ENCODE peak calls at places on chromosomes 11 and 22, in five cellular contexts. R is coronary artery, O is psoas muscle, N is endothelial cell, F is fibroblast of mammary gland. H is an unnamed sample.

GRCh38 chr11:72378704-72379383 is 55.5 kb downstream of the CLPB start:
- DNase-seq in F (peak), N (no peak), O (peak), R (no peak), H (peak)

GRCh38 chr22:37599161-37599560 is 9.5 kb upstream of the GGA1 start:
- DNase-seq in F (no peak), R (no peak), O (no peak), N (no peak), H (peak)

GRCh38 chr22:50306753-50307749 is at the start of gene PLXNB2:
- DNase-seq in R (no peak), O (peak), N (peak), F (peak), H (peak)

GRCh38 chr11:128904872-128905344 is 13.8 kb downstream of the KCNJ5 start:
- DNase-seq in O (peak), N (no peak), R (no peak), F (no peak), H (peak)

GRCh38 chr22:50173221-50173982 is 2.9 kb downstream of the PANX2 start:
- DNase-seq in F (no peak), R (no peak), O (peak), N (no peak), H (peak)

GRCh38 chr11:95089620-95090542 is at the start of gene ENDOD1:
- DNase-seq in F (peak), O (peak), R (peak), N (peak), H (peak)

GRCh38 chr11:33471541-33471940 is 214.4 kb downstream of the HIPK3 start:
- DNase-seq in R (no peak), O (no peak), F (no peak), N (no peak), H (no peak)

GRCh38 chr11:113690619-113691569 is 15.2 kb downstream of the TMPRSS5 start:
- DNase-seq in O (peak), R (no peak), F (peak), N (peak), H (peak)

GRCh38 chr11:74929431-74930363 is 19.2 kb downstream of the XRRA1 start:
- DNase-seq in R (no peak), F (peak), O (peak), N (peak), H (peak)

GRCh38 chr11:27370374-27370773 is 7.4 kb upstream of the CCDC34 start:
- DNase-seq in O (no peak), R (no peak), F (no peak), N (no peak), H (no peak)

GRCh38 chr11:9277176-9277575 is 12.0 kb upstream of the DENND5A start:
- DNase-seq in N (no peak), O (no peak), R (no peak), F (no peak), H (no peak)

GRCh38 chr11:125070699-125071254 is 7.7 kb downstream of the SLC37A2 start:
- DNase-seq in O (peak), R (peak), F (peak), N (no peak), H (peak)

GRCh38 chr22:49764151-49764581 is 63.5 kb downstream of the BRD1 start:
- DNase-seq in N (no peak), F (peak), O (peak), R (peak), H (peak)

GRCh38 chr22:27748355-27749168 is 53.0 kb downstream of the MN1 start:
- DNase-seq in O (no peak), N (no peak), F (peak), R (no peak), H (peak)

GRCh38 chr22:23187871-23188700 is 7.8 kb downstream of the BCR start:
- DNase-seq in N (no peak), F (peak), O (no peak), R (no peak), H (peak)

GRCh38 chr11:131823772-131824171 is 453.4 kb downstream of the NTM start:
- DNase-seq in O (no peak), N (no peak), F (no peak), R (no peak), H (no peak)

GRCh38 chr11:288328-289144 is at the start of gene PGGHG:
- DNase-seq in R (peak), O (peak), N (peak), F (no peak), H (peak)

GRCh38 chr11:128595775-128596174 is 8.4 kb upstream of the ETS1 start:
- DNase-seq in O (no peak), F (no peak), N (no peak), R (no peak), H (no peak)

GRCh38 chr11:26805001-26805400 is 83.1 kb upstream of the SLC5A12 start:
- DNase-seq in F (no peak), N (no peak), R (no peak), O (no peak), H (no peak)

GRCh38 chr11:115222218-115222862 is 281.9 kb downstream of the CADM1 start:
- DNase-seq in R (no peak), N (no peak), O (no peak), F (peak), H (peak)

GRCh38 chr11:34481307-34481706 is 32.3 kb downstream of the ELF5 start:
- DNase-seq in N (no peak), R (no peak), F (no peak), O (no peak), H (no peak)

GRCh38 chr11:22521226-22521625 is 104.4 kb downstream of the FANCF start:
- DNase-seq in N (no peak), O (no peak), F (peak), R (no peak), H (no peak)

GRCh38 chr11:12693485-12694181 is 19.4 kb downstream of the TEAD1 start:
- DNase-seq in F (peak), O (peak), N (peak), R (peak), H (peak)

GRCh38 chr22:22427542-22428065 is 80.9 kb downstream of the ZNF280B start:
- DNase-seq in O (no peak), N (no peak), R (no peak), F (no peak), H (no peak)

GRCh38 chr22:23278883-23279675 is 98.8 kb downstream of the BCR start:
- DNase-seq in O (no peak), F (peak), N (no peak), R (no peak), H (no peak)

GRCh38 chr11:119970566-119970965 is 167.3 kb downstream of the TRIM29 start:
- DNase-seq in R (no peak), N (no peak), F (no peak), O (no peak), H (peak)

GRCh38 chr11:78929906-78930220 is 355.2 kb upstream of the NARS2 start:
- DNase-seq in F (no peak), N (no peak), R (no peak), O (no peak), H (no peak)

GRCh38 chr11:77346906-77347603 is 45.6 kb upstream of the GDPD4 start:
- DNase-seq in R (no peak), O (no peak), F (peak), N (no peak), H (peak)

GRCh38 chr11:128471138-128471661 is 116.2 kb downstream of the ETS1 start:
- DNase-seq in N (no peak), O (no peak), F (no peak), R (no peak), H (no peak)

GRCh38 chr11:65780770-65781151 is at the start of gene AP5B1:
- DNase-seq in O (peak), F (peak), R (peak), N (peak), H (peak)

GRCh38 chr11:65575568-65576231 is at the start of gene EHBP1L1:
- DNase-seq in F (peak), N (peak), R (peak), O (peak), H (peak)

GRCh38 chr11:84800755-84801346 is 826.3 kb downstream of the DLG2 start:
- DNase-seq in R (no peak), O (no peak), F (peak), N (peak), H (peak)

GRCh38 chr11:33406241-33406640 is 149.1 kb downstream of the HIPK3 start:
- DNase-seq in F (no peak), O (no peak), N (no peak), R (no peak), H (no peak)

GRCh38 chr22:24706050-24706449 is 68.5 kb downstream of the PIWIL3 start:
- DNase-seq in N (peak), F (no peak), O (no peak), R (no peak), H (peak)

GRCh38 chr11:111944139-111944538 is 7.0 kb downstream of the DIXDC1 start:
- DNase-seq in O (no peak), N (peak), R (no peak), F (peak), H (peak)

GRCh38 chr22:30245985-30246901 is at the start of gene LIF:
- DNase-seq in F (peak), N (no peak), R (no peak), O (no peak), H (peak)

GRCh38 chr22:47107431-47107830 is 345.0 kb downstream of the TBC1D22A start:
- DNase-seq in O (no peak), F (peak), N (no peak), R (no peak), H (peak)

GRCh38 chr11:86818466-86819282 is 18.3 kb downstream of the PRSS23 start:
- DNase-seq in R (no peak), O (no peak), N (no peak), F (peak), H (no peak)

GRCh38 chr11:95262994-95263764 is 32.2 kb upstream of the SESN3 start:
- DNase-seq in O (no peak), N (no peak), F (no peak), R (no peak), H (no peak)

GRCh38 chr11:90639687-90640086 is 416.8 kb upstream of the CHORDC1 start:
- DNase-seq in R (no peak), O (no peak), N (no peak), F (no peak), H (no peak)
- TF ChIP-seq CTCF in R (no peak), O (no peak), N (peak), F (peak), H (no peak)

DNA sequence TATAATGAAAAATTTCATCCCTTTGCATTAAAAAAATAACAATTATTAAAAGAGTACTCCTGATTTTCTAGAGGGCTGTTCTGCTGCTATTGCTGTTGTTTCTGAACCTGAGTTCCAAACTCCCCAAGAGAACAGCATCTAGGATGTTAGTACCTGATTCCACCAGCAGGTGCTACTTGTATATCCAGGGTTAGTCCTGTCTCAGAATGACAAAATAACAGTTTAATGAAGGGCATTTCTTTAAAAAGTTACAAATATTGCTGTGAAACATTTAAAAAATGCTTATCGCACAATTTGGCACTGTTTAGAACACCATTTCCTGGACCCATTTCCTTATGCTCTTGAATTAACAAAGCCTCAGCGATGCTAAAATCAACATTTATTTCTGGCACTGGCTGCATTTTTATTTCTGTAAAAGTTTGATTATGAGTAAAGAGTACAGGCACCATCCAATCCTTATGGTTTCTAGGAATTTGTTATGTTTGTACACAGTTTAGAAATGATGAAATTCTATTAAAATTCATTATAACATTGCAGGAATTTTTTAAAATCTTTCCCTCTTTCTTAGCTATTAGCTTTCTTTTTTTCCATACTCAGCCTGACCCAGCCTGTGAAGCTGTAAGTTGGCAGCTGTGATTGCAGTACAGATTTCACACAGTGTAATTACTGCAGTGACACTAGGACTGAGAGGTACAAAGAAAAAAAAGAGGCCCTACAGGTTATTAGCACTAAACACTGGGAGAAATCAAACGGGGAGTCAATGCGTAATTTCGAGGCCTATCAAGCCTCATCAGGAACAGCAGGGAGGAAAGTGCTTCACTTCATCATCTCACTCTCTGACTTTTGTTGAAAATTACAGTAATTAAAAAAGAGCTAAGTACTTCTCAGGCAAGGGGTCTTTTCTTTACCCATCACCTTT is 208.8 kb downstream of the DCDC1 start:
- DNase-seq in R (no peak), O (no peak), N (peak), F (peak), H (no peak)
- TF ChIP-seq CTCF in R (no peak), O (peak), N (peak), F (peak), H (no peak)

DNA sequence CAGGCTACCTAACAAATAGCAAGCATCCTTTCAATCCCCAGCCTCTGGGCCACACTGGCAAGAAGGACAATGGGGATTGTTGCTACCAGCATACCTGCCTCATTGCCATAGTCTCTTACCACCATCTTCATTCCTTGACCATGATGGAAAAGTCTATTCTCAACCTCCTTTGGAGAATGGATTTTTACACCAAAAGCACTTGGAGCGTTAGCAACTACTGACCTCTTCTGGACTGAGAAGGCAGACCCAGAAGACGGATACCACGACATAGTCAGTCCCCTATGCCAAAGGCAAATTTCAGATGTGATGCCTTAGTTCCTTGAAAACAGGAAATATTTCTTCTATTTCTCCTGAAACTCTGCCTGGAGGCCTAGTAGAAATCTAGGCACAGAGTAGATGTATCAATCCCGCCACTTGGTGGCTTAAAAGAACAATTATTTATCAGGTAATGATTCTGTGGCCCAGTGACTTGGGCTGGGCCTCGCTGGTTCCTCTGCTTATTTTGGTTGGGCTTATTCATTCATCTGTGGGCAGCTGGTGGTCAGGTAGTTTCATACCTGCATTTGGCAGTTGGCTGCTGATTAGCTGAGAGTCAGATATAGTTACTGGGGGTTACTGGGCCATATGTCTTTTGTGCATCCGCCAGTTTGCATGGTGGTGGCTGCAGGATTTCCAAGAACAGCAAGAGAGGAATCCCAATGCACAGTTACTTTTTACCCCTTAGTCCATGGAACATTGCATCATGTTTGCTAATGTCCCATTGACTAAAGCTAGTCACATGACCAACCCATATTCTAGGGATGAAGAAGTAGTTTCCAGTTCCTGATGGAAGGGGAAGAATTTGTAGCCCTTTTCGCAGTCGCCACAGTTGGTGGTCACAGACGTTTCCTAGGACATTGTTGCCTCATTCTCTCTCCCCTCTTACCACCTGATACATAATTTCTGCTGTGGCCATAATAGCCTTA is 75.2 kb downstream of the DHCR7 start:
- DNase-seq in F (peak), R (no peak), N (no peak), O (no peak), H (peak)
- TF ChIP-seq CTCF in F (peak), R (no peak), N (no peak), O (peak), H (peak)

DNA sequence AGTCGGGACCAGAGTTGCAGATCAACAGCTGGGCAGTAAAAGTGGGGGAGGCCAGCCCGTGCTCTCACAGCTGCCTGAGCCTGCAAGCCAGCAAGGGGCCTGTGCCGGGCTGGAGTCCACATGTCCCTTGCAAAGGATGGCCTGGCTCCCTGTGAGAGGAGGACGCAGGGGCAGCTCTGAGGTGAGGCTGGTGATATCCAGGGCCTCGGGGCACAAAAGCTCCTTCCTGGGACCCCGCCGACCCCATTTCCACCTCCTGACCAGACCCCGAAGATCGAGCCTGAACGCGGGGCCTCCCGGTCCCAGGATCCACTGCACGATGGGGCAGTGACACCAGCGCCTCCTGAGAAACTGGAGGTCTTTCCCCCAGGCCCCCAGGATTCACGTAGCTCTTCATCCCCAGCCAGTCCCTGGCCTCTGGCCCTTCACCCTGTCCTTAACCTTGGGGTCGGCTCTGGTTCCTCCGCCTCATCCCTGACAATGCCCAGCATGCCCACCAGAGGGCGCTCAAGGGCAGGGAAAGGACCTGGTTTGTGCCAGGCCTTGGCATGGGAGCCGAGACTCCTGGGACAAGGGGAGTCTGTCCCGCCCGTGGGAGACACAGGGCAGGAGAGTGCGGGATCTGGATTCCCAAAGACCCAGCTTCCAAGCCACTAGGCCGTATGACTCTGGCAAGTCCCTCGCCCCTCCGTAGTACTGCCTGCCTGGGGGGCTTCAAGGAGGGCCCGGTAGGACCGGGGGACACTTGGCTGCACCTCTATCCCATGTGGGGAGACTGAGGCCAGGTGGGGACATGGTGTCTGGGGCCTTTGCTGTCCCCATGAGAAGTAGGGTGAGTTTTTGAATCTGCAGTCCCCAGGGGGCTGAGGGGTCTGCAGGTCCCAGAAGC is 17.8 kb upstream of the WNT7B start:
- DNase-seq in R (no peak), N (peak), O (peak), F (peak), H (peak)
- TF ChIP-seq CTCF in R (peak), N (peak), O (peak), F (peak), H (peak)